ENCODE peak calls at places on chromosome 12, in four cellular contexts. B, M, U and G are unnamed samples.

GRCh38 chr12:54439096-54439495 is 20.0 kb upstream of the ITGA5 start:
- DNase-seq in U (no peak), M (no peak), B (no peak), G (no peak)

GRCh38 chr12:53966385-53967133 is 6.4 kb upstream of the HOXC11 start:
- DNase-seq in M (no peak), U (no peak), B (no peak), G (no peak)

GRCh38 chr12:15544589-15544988 is 222.3 kb downstream of the PTPRO start:
- DNase-seq in M (no peak), U (no peak), B (no peak), G (no peak)

GRCh38 chr12:49340971-49341776 is 4.2 kb upstream of the C1QL4 start:
- DNase-seq in M (no peak), B (no peak), U (no peak), G (peak)

GRCh38 chr12:25491396-25491948 is 61.6 kb downstream of the LMNTD1 start:
- DNase-seq in M (no peak), B (peak), U (no peak), G (peak)

GRCh38 chr12:67442347-67442841 is 173.2 kb downstream of the CAND1 start:
- DNase-seq in B (no peak), U (no peak), M (peak), G (no peak)

GRCh38 chr12:93081810-93082165 is 152.7 kb upstream of the EEA1 start:
- DNase-seq in U (no peak), B (no peak), M (no peak), G (peak)

GRCh38 chr12:39372929-39373328 is 70.0 kb downstream of the KIF21A start:
- DNase-seq in U (peak), M (no peak), B (no peak), G (no peak)

GRCh38 chr12:113528606-113529005 is 56.9 kb upstream of the LHX5 start:
- DNase-seq in U (no peak), B (peak), M (no peak), G (no peak)

GRCh38 chr12:503111-503761 is 43.5 kb downstream of the B4GALNT3 start:
- DNase-seq in B (peak), M (no peak), U (no peak), G (peak)

GRCh38 chr12:6968426-6968825 is 2.0 kb downstream of the PHB2 start:
- DNase-seq in M (no peak), U (no peak), B (no peak), G (no peak)

GRCh38 chr12:91877022-91877421 is 268.6 kb downstream of the BTG1 start:
- DNase-seq in U (peak), B (peak), M (peak), G (peak)

GRCh38 chr12:53096089-53096741 is 1.3 kb upstream of the IGFBP6 start:
- DNase-seq in B (peak), U (no peak), M (no peak), G (peak)

GRCh38 chr12:105365231-105365630 is 34.7 kb downstream of the C12orf75 start:
- DNase-seq in U (no peak), B (no peak), M (no peak), G (no peak)

GRCh38 chr12:116577149-116577548 is 18.0 kb downstream of the MAP1LC3B2 start:
- DNase-seq in B (no peak), U (no peak), M (no peak), G (no peak)

GRCh38 chr12:104737682-104738370 is 220.3 kb downstream of the SLC41A2 start:
- DNase-seq in B (no peak), U (no peak), M (no peak), G (peak)

GRCh38 chr12:30110970-30111586 is 327.3 kb upstream of the TMTC1 start:
- DNase-seq in B (no peak), M (no peak), U (no peak), G (no peak)

GRCh38 chr12:30106204-30106603 is 322.5 kb upstream of the TMTC1 start:
- DNase-seq in U (no peak), B (no peak), M (no peak), G (no peak)

GRCh38 chr12:171743-172705 is 41.9 kb downstream of the SLC6A12 start:
- DNase-seq in U (no peak), M (no peak), B (no peak), G (no peak)

GRCh38 chr12:47207005-47207717 is 127.4 kb upstream of the AMIGO2 start:
- DNase-seq in B (peak), U (no peak), M (no peak), G (no peak)

GRCh38 chr12:101552277-101552676 is 42.5 kb upstream of the MYBPC1 start:
- DNase-seq in B (peak), M (no peak), U (no peak), G (no peak)

GRCh38 chr12:27220988-27221345 is 23.1 kb upstream of the STK38L start:
- DNase-seq in U (no peak), B (no peak), M (no peak), G (no peak)

GRCh38 chr12:115504241-115504941 is 773.1 kb downstream of the MED13L start:
- DNase-seq in U (no peak), B (no peak), M (no peak), G (no peak)

GRCh38 chr12:58167622-58168021 is 226.3 kb downstream of the ATP23 start:
- DNase-seq in U (no peak), B (no peak), M (no peak), G (no peak)

GRCh38 chr12:6551496-6552139 is 4.2 kb downstream of the IFFO1 start:
- DNase-seq in M (no peak), U (no peak), B (peak), G (peak)

GRCh38 chr12:121801601-121802484 is 2.0 kb upstream of the SETD1B start:
- DNase-seq in M (no peak), B (peak), U (no peak), G (peak)

GRCh38 chr12:50641566-50641965 is 122.3 kb upstream of the ATF1 start:
- DNase-seq in U (no peak), B (peak), M (no peak), G (no peak)

GRCh38 chr12:86660488-86661171 is 404.4 kb upstream of the MGAT4C start:
- DNase-seq in B (peak), M (no peak), U (no peak), G (no peak)

GRCh38 chr12:9702239-9702638 is 30.7 kb downstream of the CLECL1 start:
- DNase-seq in U (no peak), B (no peak), M (no peak), G (no peak)

GRCh38 chr12:116196752-116197718 is 80.5 kb downstream of the MED13L start:
- DNase-seq in U (no peak), B (no peak), M (no peak), G (no peak)

GRCh38 chr12:113647048-113647447 is 175.4 kb upstream of the LHX5 start:
- DNase-seq in B (no peak), U (no peak), M (peak), G (no peak)

GRCh38 chr12:120457133-120457532 is 10.9 kb downstream of the GATC start:
- DNase-seq in M (no peak), B (peak), U (no peak), G (peak)

GRCh38 chr12:51128905-51129304 is 44.0 kb downstream of the TFCP2 start:
- DNase-seq in M (no peak), B (no peak), U (no peak), G (no peak)

GRCh38 chr12:67475725-67476124 is 172.8 kb upstream of the DYRK2 start:
- DNase-seq in U (no peak), M (no peak), B (no peak), G (no peak)